ENCODE peak calls at places on chromosome 17, in four cellular contexts. C, U, H and X are unnamed samples. For H3K4me1, the result is how much of the 10 kb centered on the place peaks cover.

GRCh38 chr17:45011767-45012166 is 39.7 kb downstream of the DCAKD start:
- DNase-seq in C (no peak), U (no peak), H (no peak), X (no peak)

GRCh38 chr17:74519951-74520553 is 11.2 kb downstream of the CD300LB start:
- DNase-seq in C (no peak), U (no peak), H (no peak), X (no peak)

GRCh38 chr17:330993-331701 is 21.5 kb downstream of the RPH3AL start:
- DNase-seq in C (peak), U (no peak), H (peak), X (no peak)

GRCh38 chr17:792277-792676 is 10.1 kb downstream of the MRM3 start:
- DNase-seq in C (no peak), U (no peak), H (no peak), X (no peak)

GRCh38 chr17:57955183-57955952 is at the start of gene CUEDC1:
- DNase-seq in C (peak), U (peak), H (peak), X (peak)

GRCh38 chr17:61647044-61647443 is 56.0 kb upstream of the NACA2 start:
- DNase-seq in C (no peak), U (no peak), H (no peak), X (no peak)

GRCh38 chr17:79840204-79840988 is 1.2 kb upstream of the CBX4 start:
- DNase-seq in C (no peak), U (no peak), H (peak), X (peak)

GRCh38 chr17:12089809-12090384 is 69.2 kb downstream of the MAP2K4 start:
- DNase-seq in C (no peak), U (no peak), H (no peak), X (no peak)

GRCh38 chr17:38604479-38605229 is 1.1 kb downstream of the SRCIN1 start:
- DNase-seq in C (no peak), U (no peak), H (no peak), X (no peak)

GRCh38 chr17:79803997-79804855 is 7.3 kb upstream of the CBX8 start:
- DNase-seq in C (no peak), U (no peak), H (no peak), X (no peak)

GRCh38 chr17:1162116-1162855 is 17.5 kb downstream of the ABR start:
- DNase-seq in C (no peak), U (no peak), H (no peak), X (no peak)

GRCh38 chr17:76145231-76146052 is 4.4 kb upstream of the FOXJ1 start:
- DNase-seq in C (peak), U (no peak), H (no peak), X (no peak)

GRCh38 chr17:7460850-7461660 is 16.2 kb downstream of the CHRNB1 start:
- DNase-seq in C (no peak), U (no peak), H (no peak), X (no peak)

GRCh38 chr17:78079253-78079652 is 49.3 kb downstream of the TMC6 start:
- DNase-seq in C (no peak), U (no peak), H (no peak), X (no peak)

GRCh38 chr17:73827627-73828241 is 183.5 kb upstream of the SDK2 start:
- DNase-seq in C (no peak), U (no peak), H (no peak), X (peak)

GRCh38 chr17:1732241-1733046 is 7.9 kb downstream of the WDR81 start:
- DNase-seq in C (no peak), U (no peak), H (no peak), X (no peak)

GRCh38 chr17:1147664-1148063 is 32.1 kb downstream of the ABR start:
- DNase-seq in C (no peak), U (no peak), H (no peak), X (peak)

GRCh38 chr17:45410144-45411091 is 22.3 kb downstream of the ARHGAP27 start:
- DNase-seq in C (peak), U (no peak), H (no peak), X (no peak)

GRCh38 chr17:63966646-63967265 is 6.0 kb downstream of the SCN4A start:
- DNase-seq in C (peak), U (no peak), H (no peak), X (no peak)

GRCh38 chr17:47997595-47997994 is 26.7 kb downstream of the CDK5RAP3 start:
- DNase-seq in C (no peak), U (no peak), H (no peak), X (no peak)

GRCh38 chr17:79132271-79133064 is 57.8 kb downstream of the ENGASE start:
- DNase-seq in C (no peak), U (no peak), H (no peak), X (no peak)

GRCh38 chr17:31058958-31059357 is 35.8 kb upstream of the NF1 start:
- DNase-seq in C (no peak), U (no peak), H (no peak), X (no peak)

GRCh38 chr17:9268546-9268945 is 247.2 kb downstream of the NTN1 start:
- DNase-seq in C (no peak), U (no peak), H (no peak), X (no peak)

GRCh38 chr17:64984181-64984580 is 64.9 kb upstream of the LRRC37A3 start:
- DNase-seq in C (no peak), U (no peak), H (no peak), X (no peak)

GRCh38 chr17:78674156-78674555 is 97.0 kb upstream of the DNAH17 start:
- DNase-seq in C (no peak), U (no peak), H (no peak), X (peak)

GRCh38 chr17:18109935-18110334 is 1.4 kb downstream of the MYO15A start:
- DNase-seq in C (no peak), U (no peak), H (no peak), X (no peak)

GRCh38 chr17:37840576-37840975 is 83.6 kb upstream of the TBC1D3K start:
- DNase-seq in C (no peak), U (no peak), H (no peak), X (no peak)

GRCh38 chr17:21247859-21248258 is 5.4 kb downstream of the NATD1 start:
- DNase-seq in C (no peak), U (no peak), H (no peak), X (no peak)

GRCh38 chr17:50871369-50871768 is 5.2 kb upstream of the TOB1 start:
- DNase-seq in C (peak), U (no peak), H (no peak), X (no peak)

GRCh38 chr17:39174907-39175694 is 9.1 kb upstream of the ARL5C start:
- DNase-seq in C (peak), U (peak), H (peak), X (peak)

GRCh38 chr17:335691-336090 is 16.9 kb downstream of the RPH3AL start:
- DNase-seq in C (no peak), U (no peak), H (no peak), X (no peak)

GRCh38 chr17:83080641-83081560 is 1.5 kb downstream of the METRNL start:
- DNase-seq in C (peak), U (no peak), H (no peak), X (no peak)

GRCh38 chr17:1142503-1143095 is 37.2 kb downstream of the ABR start:
- DNase-seq in C (no peak), U (no peak), H (no peak), X (no peak)

GRCh38 chr17:58583486-58583885 is 69.0 kb upstream of the MTMR4 start:
- DNase-seq in C (no peak), U (no peak), H (no peak), X (no peak)

GRCh38 chr17:19975601-19976000 is 2.0 kb downstream of the AKAP10 start:
- DNase-seq in C (no peak), U (no peak), H (no peak), X (no peak)

GRCh38 chr17:19978803-19979202 is 1.2 kb upstream of the AKAP10 start:
- DNase-seq in C (no peak), U (no peak), H (no peak), X (no peak)

GRCh38 chr17:19977360-19978205 is at the start of gene AKAP10:
- DNase-seq in C (peak), U (peak), H (peak), X (peak)

GRCh38 chr17:19979917-19980770 is 2.5 kb upstream of the AKAP10 start:
- DNase-seq in C (no peak), U (no peak), H (peak), X (no peak)

DNA sequence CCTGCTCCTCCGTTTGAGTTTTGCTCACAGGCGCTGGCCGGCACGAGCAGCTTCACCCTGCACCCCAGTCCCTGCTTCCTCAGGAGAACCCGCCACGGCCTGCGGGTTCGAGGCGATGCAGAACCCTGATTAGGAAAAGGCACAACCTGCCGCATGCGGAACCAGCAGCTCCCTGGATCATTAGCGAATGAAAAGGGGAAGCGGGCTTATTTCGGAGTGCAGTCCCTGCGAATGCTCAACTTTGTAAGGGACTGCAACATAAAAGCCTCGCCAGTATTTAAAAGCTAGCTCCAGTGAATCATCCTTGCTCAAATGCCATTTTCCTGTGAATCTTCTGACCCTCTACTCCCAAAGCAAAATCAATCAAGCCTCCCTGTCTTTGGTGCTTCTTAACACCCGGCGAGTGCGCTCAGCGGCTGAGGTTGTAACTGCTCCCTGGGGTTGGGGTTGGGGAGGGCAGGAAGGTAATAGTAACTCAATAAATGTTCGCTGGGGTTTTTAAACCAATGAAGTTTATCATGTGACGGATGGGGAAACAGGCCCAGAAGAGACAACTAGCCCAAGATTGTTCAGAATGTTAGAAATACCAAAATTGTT is 676 bp upstream of the AKAP10 start:
- DNase-seq in C (peak), U (no peak), H (no peak), X (peak)
- TF ChIP-seq CTCF in C (no peak), U (no peak), H (no peak), X (no peak)

GRCh38 chr17:35521150-35521549 is 16.3 kb downstream of the SLFN12L start:
- DNase-seq in C (no peak), U (no peak), H (no peak), X (no peak)
- H3K27ac ChIP-seq in C (no peak), U (no peak), H (peak), X (no peak)

GRCh38 chr17:56392274-56392673 is 201.2 kb upstream of the NOG start:
- DNase-seq in C (no peak), U (no peak), H (no peak), X (no peak)
- H3K4me1 ChIP-seq in C (under half), U (under half), H (under half), X (under half)

GRCh38 chr17:33945641-33946546 is 309.2 kb upstream of the CCL2 start:
- DNase-seq in C (no peak), U (no peak), H (no peak), X (no peak)

GRCh38 chr17:33950061-33950460 is 305.0 kb upstream of the CCL2 start:
- DNase-seq in C (no peak), U (no peak), H (no peak), X (no peak)

GRCh38 chr17:33947762-33948161 is 307.3 kb upstream of the CCL2 start:
- DNase-seq in C (no peak), U (no peak), H (no peak), X (no peak)

GRCh38 chr17:33948299-33948698 is 306.8 kb upstream of the CCL2 start:
- DNase-seq in C (no peak), U (no peak), H (no peak), X (no peak)

GRCh38 chr17:33949100-33949499 is 306.0 kb upstream of the CCL2 start:
- DNase-seq in C (no peak), U (no peak), H (no peak), X (no peak)
- TF ChIP-seq CTCF in C (no peak), U (no peak), H (no peak), X (no peak)

GRCh38 chr17:72590382-72590781 is 469.6 kb downstream of the SOX9 start:
- DNase-seq in C (no peak), U (no peak), H (no peak), X (no peak)

GRCh38 chr17:72587156-72587555 is 466.3 kb downstream of the SOX9 start:
- DNase-seq in C (no peak), U (no peak), H (no peak), X (no peak)

GRCh38 chr17:72587773-72588511 is 467.1 kb downstream of the SOX9 start:
- DNase-seq in C (no peak), U (no peak), H (no peak), X (no peak)

GRCh38 chr17:72588961-72589360 is 468.1 kb downstream of the SOX9 start:
- DNase-seq in C (peak), U (no peak), H (no peak), X (peak)

GRCh38 chr17:72588561-72588960 is 467.7 kb downstream of the SOX9 start:
- DNase-seq in C (no peak), U (no peak), H (no peak), X (no peak)
- H3K27ac ChIP-seq in C (no peak), U (no peak), H (no peak), X (no peak)